ENCODE peak calls at places on chromosome 5, in six cellular contexts. L, U, G, A, X and E are unnamed samples.

GRCh38 chr5:105688227-105688807 is 1982.4 kb downstream of the EFNA5 start:
- DNase-seq in L (no peak), U (no peak), G (no peak), A (no peak), X (no peak), E (no peak)

GRCh38 chr5:141618804-141619554 is at the start of gene DIAPH1:
- DNase-seq in L (peak; percentile 88), U (peak; percentile 99), G (peak; percentile 99), A (peak; percentile 99), X (peak; percentile 99), E (peak; percentile 88)

GRCh38 chr5:123441408-123441807 is 18.2 kb upstream of the CEP120 start:
- DNase-seq in L (no peak), U (no peak), G (no peak), A (no peak), X (no peak), E (no peak)

GRCh38 chr5:53472279-53472678 is 8.2 kb upstream of the FST start:
- DNase-seq in L (no peak), U (no peak), G (no peak), A (no peak), X (no peak), E (no peak)

GRCh38 chr5:116947691-116948528 is 373.3 kb upstream of the SEMA6A start:
- DNase-seq in L (no peak), U (peak; percentile 49), G (peak; percentile 75), A (peak; percentile 34), X (peak; percentile 54), E (peak; percentile 8)

GRCh38 chr5:74500037-74500917 is 140.3 kb downstream of the ENC1 start:
- DNase-seq in L (no peak), U (no peak), G (no peak), A (no peak), X (no peak), E (no peak)

GRCh38 chr5:132822650-132823480 is 7.6 kb downstream of the SHROOM1 start:
- DNase-seq in L (no peak), U (no peak), G (no peak), A (peak; percentile 44), X (no peak), E (no peak)

GRCh38 chr5:103772248-103772647 is 209.7 kb upstream of the NUDT12 start:
- DNase-seq in L (no peak), U (no peak), G (no peak), A (no peak), X (no peak), E (no peak)

GRCh38 chr5:113909782-113910181 is 396.3 kb downstream of the YTHDC2 start:
- DNase-seq in L (no peak), U (no peak), G (no peak), A (no peak), X (no peak), E (no peak)

GRCh38 chr5:124583469-124584350 is 162.7 kb downstream of the ZNF608 start:
- DNase-seq in L (peak; percentile 66), U (no peak), G (no peak), A (peak; percentile 57), X (no peak), E (peak; percentile 53)

GRCh38 chr5:168192120-168192519 is 99.3 kb upstream of the WWC1 start:
- DNase-seq in L (no peak), U (no peak), G (no peak), A (no peak), X (no peak), E (no peak)

GRCh38 chr5:130282044-130282443 is 377.8 kb downstream of the CHSY3 start:
- DNase-seq in L (no peak), U (no peak), G (no peak), A (peak; percentile 66), X (no peak), E (peak; percentile 89)

GRCh38 chr5:172509405-172509781 is 55.1 kb upstream of the SH3PXD2B start:
- DNase-seq in L (no peak), U (no peak), G (peak; percentile 29), A (no peak), X (no peak), E (no peak)

GRCh38 chr5:138331449-138332368 is at the start of gene CDC25C:
- DNase-seq in L (peak; percentile 99), U (peak; percentile 95), G (peak; percentile 97), A (peak; percentile 100), X (peak; percentile 98), E (peak; percentile 98)

GRCh38 chr5:146073239-146073900 is 32.0 kb downstream of the PLAC8L1 start:
- DNase-seq in L (no peak), U (no peak), G (no peak), A (no peak), X (no peak), E (no peak)

GRCh38 chr5:17802256-17802655 is 168.0 kb downstream of the TAF11L14 start:
- DNase-seq in L (no peak), U (no peak), G (no peak), A (no peak), X (no peak), E (peak; percentile 20)

GRCh38 chr5:98927988-98928801 is 612 bp downstream of the CHD1 start:
- DNase-seq in L (no peak), U (no peak), G (peak; percentile 93), A (peak; percentile 76), X (peak; percentile 77), E (no peak)

GRCh38 chr5:54206580-54207229 is 103.7 kb downstream of the ARL15 start:
- DNase-seq in L (no peak), U (no peak), G (no peak), A (no peak), X (no peak), E (no peak)

GRCh38 chr5:127957183-127957582 is 126.4 kb upstream of the SLC12A2 start:
- DNase-seq in L (peak; percentile 27), U (no peak), G (no peak), A (peak; percentile 70), X (peak; percentile 61), E (peak; percentile 27)

GRCh38 chr5:134586866-134587524 is 45.6 kb downstream of the SAR1B start:
- DNase-seq in L (peak; percentile 38), U (peak; percentile 89), G (peak; percentile 92), A (peak; percentile 86), X (peak; percentile 90), E (peak; percentile 59)

GRCh38 chr5:180296778-180297177 is 4.9 kb upstream of the MAPK9 start:
- DNase-seq in L (no peak), U (no peak), G (no peak), A (peak; percentile 26), X (no peak), E (no peak)

GRCh38 chr5:94830520-94830919 is 212.1 kb downstream of the SLF1 start:
- DNase-seq in L (no peak), U (no peak), G (no peak), A (peak; percentile 5), X (no peak), E (no peak)

GRCh38 chr5:10762178-10762775 is 1.2 kb upstream of the DAP start:
- DNase-seq in L (no peak), U (no peak), G (peak; percentile 73), A (peak; percentile 26), X (no peak), E (no peak)

GRCh38 chr5:158953929-158954534 is 145.7 kb downstream of the EBF1 start:
- DNase-seq in L (no peak), U (no peak), G (no peak), A (no peak), X (no peak), E (no peak)
- H3K4me3 ChIP-seq in L (no peak overlapping the region), U (no peak overlapping the region), G (no peak overlapping the region), A (no peak overlapping the region), X (no peak overlapping the region), E (no peak overlapping the region)

GRCh38 chr5:28249771-28250415 is 1211.5 kb upstream of the CDH9 start:
- DNase-seq in L (no peak), U (no peak), G (no peak), A (no peak), X (no peak), E (no peak)

GRCh38 chr5:28254846-28255245 is 1216.5 kb upstream of the CDH9 start:
- DNase-seq in L (no peak), U (no peak), G (no peak), A (no peak), X (no peak), E (peak; percentile 15)
- TF ChIP-seq CTCF in L (no peak), U (no peak), G (no peak), A (no peak), X (no peak), E (no peak)

GRCh38 chr5:150001660-150002493 is 1.3 kb downstream of the HMGXB3 start:
- DNase-seq in L (no peak), U (peak; percentile 66), G (no peak), A (peak; percentile 87), X (no peak), E (peak; percentile 41)
- H3K4me3 ChIP-seq in L (peak overlapping the region; percentile 89), U (peak overlapping the region; percentile 79), G (peak overlapping the region; percentile 84), A (peak overlapping the region; percentile 74), X (peak overlapping the region; percentile 97), E (peak overlapping the region; percentile 88)

DNA sequence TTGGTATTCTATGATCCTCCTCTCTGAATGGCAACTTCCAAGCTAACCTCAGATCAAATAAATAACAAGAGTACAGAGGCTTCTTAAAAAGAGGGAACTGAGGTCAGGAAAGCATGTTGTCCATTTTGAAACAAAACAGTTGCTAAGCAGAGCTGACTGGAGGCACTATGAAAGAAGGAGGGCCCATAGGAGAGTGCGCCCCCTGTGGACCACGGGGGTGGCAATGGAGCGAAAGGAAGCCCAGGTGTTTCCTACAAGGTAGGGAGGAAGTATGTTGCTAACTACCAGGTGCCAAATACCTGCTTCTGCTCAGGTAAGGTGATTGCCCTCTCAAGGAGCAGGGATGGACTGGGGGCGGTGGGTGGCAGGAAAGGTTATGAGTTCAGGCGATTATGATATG is 101.8 kb upstream of the MAST4 start:
- DNase-seq in L (no peak), U (no peak), G (no peak), A (no peak), X (no peak), E (no peak)
- TF ChIP-seq CTCF in L (no peak), U (no peak), G (no peak), A (no peak), X (no peak), E (no peak)

GRCh38 chr5:16625116-16625515 is 8.3 kb upstream of the RETREG1 start:
- DNase-seq in L (no peak), U (no peak), G (no peak), A (no peak), X (no peak), E (no peak)
- H3K4me3 ChIP-seq in L (no peak overlapping the region), U (no peak overlapping the region), G (no peak overlapping the region), A (no peak overlapping the region), X (no peak overlapping the region), E (no peak overlapping the region)

GRCh38 chr5:33594006-33594405 is 153.2 kb downstream of the TARS1 start:
- DNase-seq in L (no peak), U (no peak), G (no peak), A (no peak), X (no peak), E (no peak)

GRCh38 chr5:33592245-33592644 is 151.5 kb downstream of the TARS1 start:
- DNase-seq in L (no peak), U (no peak), G (no peak), A (no peak), X (no peak), E (no peak)

GRCh38 chr5:33595303-33595702 is 154.5 kb downstream of the TARS1 start:
- DNase-seq in L (no peak), U (no peak), G (no peak), A (no peak), X (no peak), E (no peak)
- TF ChIP-seq CTCF in L (no peak), U (no peak), G (no peak), A (no peak), X (no peak), E (no peak)